ENCODE peak calls at places on chromosomes 7 and 10, in eight cellular contexts. One of them, this sample, is unnamed.

GRCh38 chr10:116733566-116733965 is 8.8 kb downstream of the HSPA12A start:
- DNase-seq in fibroblast of pulmonary artery: no peak
- DNase-seq in NCI-H1092: no peak
- DNase-seq in activated gamma-delta T cell treated with Interleukin-2 at 50 U/mL for 16 hours: no peak
- DNase-seq in fibroblast of mammary gland: peak; percentile 77
- DNase-seq in H1: no peak
- DNase-seq in A549: no peak
- DNase-seq in nephron progenitor cell: no peak
- DNase-seq in this sample: no peak

GRCh38 chr7:150961510-150962284 is 16.4 kb downstream of the KCNH2 start:
- DNase-seq in fibroblast of pulmonary artery: no peak
- DNase-seq in NCI-H1092: no peak
- DNase-seq in activated gamma-delta T cell treated with Interleukin-2 at 50 U/mL for 16 hours: no peak
- DNase-seq in fibroblast of mammary gland: no peak
- DNase-seq in H1: no peak
- DNase-seq in A549: no peak
- DNase-seq in nephron progenitor cell: peak; percentile 59
- DNase-seq in this sample: no peak

GRCh38 chr10:7098160-7098762 is 312.6 kb downstream of the SFMBT2 start:
- DNase-seq in fibroblast of pulmonary artery: no peak
- DNase-seq in NCI-H1092: no peak
- DNase-seq in activated gamma-delta T cell treated with Interleukin-2 at 50 U/mL for 16 hours: no peak
- DNase-seq in fibroblast of mammary gland: no peak
- DNase-seq in H1: no peak
- DNase-seq in A549: no peak
- DNase-seq in nephron progenitor cell: no peak
- DNase-seq in this sample: no peak

GRCh38 chr10:80474920-80475319 is 20.8 kb downstream of the TSPAN14 start:
- DNase-seq in fibroblast of pulmonary artery: no peak
- DNase-seq in NCI-H1092: no peak
- DNase-seq in activated gamma-delta T cell treated with Interleukin-2 at 50 U/mL for 16 hours: no peak
- DNase-seq in fibroblast of mammary gland: no peak
- DNase-seq in H1: no peak
- DNase-seq in A549: no peak
- DNase-seq in nephron progenitor cell: no peak
- DNase-seq in this sample: no peak

GRCh38 chr10:85490431-85490830 is 876.2 kb downstream of the GRID1 start:
- DNase-seq in fibroblast of pulmonary artery: no peak
- DNase-seq in NCI-H1092: no peak
- DNase-seq in activated gamma-delta T cell treated with Interleukin-2 at 50 U/mL for 16 hours: no peak
- DNase-seq in fibroblast of mammary gland: no peak
- DNase-seq in H1: no peak
- DNase-seq in A549: no peak
- DNase-seq in nephron progenitor cell: no peak
- DNase-seq in this sample: no peak

GRCh38 chr10:6409982-6410694 is 169.9 kb downstream of the PRKCQ start:
- DNase-seq in fibroblast of pulmonary artery: peak; percentile 64
- DNase-seq in NCI-H1092: no peak
- DNase-seq in activated gamma-delta T cell treated with Interleukin-2 at 50 U/mL for 16 hours: peak; percentile 46
- DNase-seq in fibroblast of mammary gland: peak; percentile 62
- DNase-seq in H1: no peak
- DNase-seq in A549: no peak
- DNase-seq in nephron progenitor cell: no peak
- DNase-seq in this sample: peak; percentile 74

GRCh38 chr7:46969303-46970130 is 612.4 kb downstream of the TNS3 start:
- DNase-seq in fibroblast of pulmonary artery: peak; percentile 45
- DNase-seq in NCI-H1092: no peak
- DNase-seq in activated gamma-delta T cell treated with Interleukin-2 at 50 U/mL for 16 hours: no peak
- DNase-seq in fibroblast of mammary gland: peak; percentile 32
- DNase-seq in H1: no peak
- DNase-seq in A549: no peak
- DNase-seq in nephron progenitor cell: no peak
- DNase-seq in this sample: no peak

GRCh38 chr7:150964593-150965111 is 13.5 kb downstream of the KCNH2 start:
- DNase-seq in fibroblast of pulmonary artery: no peak
- DNase-seq in NCI-H1092: peak; percentile 17
- DNase-seq in activated gamma-delta T cell treated with Interleukin-2 at 50 U/mL for 16 hours: no peak
- DNase-seq in fibroblast of mammary gland: no peak
- DNase-seq in H1: no peak
- DNase-seq in A549: peak; percentile 41
- DNase-seq in nephron progenitor cell: no peak
- DNase-seq in this sample: no peak

GRCh38 chr10:28559661-28560060 is 26.7 kb downstream of the WAC start:
- DNase-seq in fibroblast of pulmonary artery: no peak
- DNase-seq in NCI-H1092: no peak
- DNase-seq in activated gamma-delta T cell treated with Interleukin-2 at 50 U/mL for 16 hours: no peak
- DNase-seq in fibroblast of mammary gland: peak; percentile 12
- DNase-seq in H1: no peak
- DNase-seq in A549: no peak
- DNase-seq in nephron progenitor cell: no peak
- DNase-seq in this sample: no peak

GRCh38 chr7:91064938-91065337 is 199.3 kb upstream of the FZD1 start:
- DNase-seq in fibroblast of pulmonary artery: no peak
- DNase-seq in NCI-H1092: no peak
- DNase-seq in activated gamma-delta T cell treated with Interleukin-2 at 50 U/mL for 16 hours: no peak
- DNase-seq in fibroblast of mammary gland: peak; percentile 34
- DNase-seq in H1: no peak
- DNase-seq in A549: no peak
- DNase-seq in nephron progenitor cell: no peak
- DNase-seq in this sample: no peak

GRCh38 chr7:17298840-17299476 is 506 bp downstream of the AHR start:
- DNase-seq in fibroblast of pulmonary artery: peak; percentile 42
- DNase-seq in NCI-H1092: peak; percentile 17
- DNase-seq in activated gamma-delta T cell treated with Interleukin-2 at 50 U/mL for 16 hours: peak; percentile 45
- DNase-seq in fibroblast of mammary gland: no peak
- DNase-seq in H1: no peak
- DNase-seq in A549: peak; percentile 39
- DNase-seq in nephron progenitor cell: peak; percentile 44
- DNase-seq in this sample: peak; percentile 91

GRCh38 chr10:6788191-6788590 is 208.1 kb upstream of the PRKCQ start:
- DNase-seq in fibroblast of pulmonary artery: no peak
- DNase-seq in NCI-H1092: no peak
- DNase-seq in activated gamma-delta T cell treated with Interleukin-2 at 50 U/mL for 16 hours: no peak
- DNase-seq in fibroblast of mammary gland: no peak
- DNase-seq in H1: no peak
- DNase-seq in A549: no peak
- DNase-seq in nephron progenitor cell: no peak
- DNase-seq in this sample: no peak

GRCh38 chr10:57785546-57785945 is 482.1 kb downstream of the IPMK start:
- DNase-seq in fibroblast of pulmonary artery: no peak
- DNase-seq in NCI-H1092: no peak
- DNase-seq in activated gamma-delta T cell treated with Interleukin-2 at 50 U/mL for 16 hours: no peak
- DNase-seq in fibroblast of mammary gland: no peak
- DNase-seq in H1: no peak
- DNase-seq in A549: no peak
- DNase-seq in nephron progenitor cell: no peak
- DNase-seq in this sample: peak; percentile 21

GRCh38 chr7:70271617-70272081 is 673.4 kb downstream of the AUTS2 start:
- DNase-seq in fibroblast of pulmonary artery: no peak
- DNase-seq in NCI-H1092: no peak
- DNase-seq in activated gamma-delta T cell treated with Interleukin-2 at 50 U/mL for 16 hours: no peak
- DNase-seq in fibroblast of mammary gland: peak; percentile 68
- DNase-seq in H1: no peak
- DNase-seq in A549: no peak
- DNase-seq in nephron progenitor cell: no peak
- DNase-seq in this sample: no peak

GRCh38 chr7:70376561-70377031 is 755.3 kb upstream of the GALNT17 start:
- DNase-seq in fibroblast of pulmonary artery: no peak
- DNase-seq in NCI-H1092: no peak
- DNase-seq in activated gamma-delta T cell treated with Interleukin-2 at 50 U/mL for 16 hours: no peak
- DNase-seq in fibroblast of mammary gland: no peak
- DNase-seq in H1: no peak
- DNase-seq in A549: no peak
- DNase-seq in nephron progenitor cell: no peak
- DNase-seq in this sample: no peak

GRCh38 chr7:38318803-38319416 is 45.5 kb upstream of the TARP start:
- DNase-seq in fibroblast of pulmonary artery: peak; percentile 86
- DNase-seq in NCI-H1092: peak; percentile 45
- DNase-seq in activated gamma-delta T cell treated with Interleukin-2 at 50 U/mL for 16 hours: no peak
- DNase-seq in fibroblast of mammary gland: peak; percentile 79
- DNase-seq in H1: peak; percentile 83
- DNase-seq in A549: peak; percentile 61
- DNase-seq in nephron progenitor cell: peak; percentile 32
- DNase-seq in this sample: peak; percentile 83

GRCh38 chr7:83546586-83546985 is 102.4 kb downstream of the SEMA3E start:
- DNase-seq in fibroblast of pulmonary artery: peak; percentile 42
- DNase-seq in NCI-H1092: no peak
- DNase-seq in activated gamma-delta T cell treated with Interleukin-2 at 50 U/mL for 16 hours: no peak
- DNase-seq in fibroblast of mammary gland: peak; percentile 33
- DNase-seq in H1: no peak
- DNase-seq in A549: no peak
- DNase-seq in nephron progenitor cell: no peak
- DNase-seq in this sample: no peak

GRCh38 chr7:47440320-47440719 is 141.6 kb downstream of the TNS3 start:
- DNase-seq in fibroblast of pulmonary artery: no peak
- DNase-seq in NCI-H1092: no peak
- DNase-seq in activated gamma-delta T cell treated with Interleukin-2 at 50 U/mL for 16 hours: no peak
- DNase-seq in fibroblast of mammary gland: no peak
- DNase-seq in H1: no peak
- DNase-seq in A549: no peak
- DNase-seq in nephron progenitor cell: no peak
- DNase-seq in this sample: no peak

GRCh38 chr7:111126987-111127386 is 36.1 kb downstream of the LRRN3 start:
- DNase-seq in fibroblast of pulmonary artery: peak; percentile 61
- DNase-seq in NCI-H1092: no peak
- DNase-seq in activated gamma-delta T cell treated with Interleukin-2 at 50 U/mL for 16 hours: no peak
- DNase-seq in fibroblast of mammary gland: peak; percentile 63
- DNase-seq in H1: no peak
- DNase-seq in A549: no peak
- DNase-seq in nephron progenitor cell: no peak
- DNase-seq in this sample: no peak

GRCh38 chr7:54778696-54779285 is 19.8 kb upstream of the SEC61G start:
- DNase-seq in fibroblast of pulmonary artery: no peak
- DNase-seq in NCI-H1092: no peak
- DNase-seq in activated gamma-delta T cell treated with Interleukin-2 at 50 U/mL for 16 hours: no peak
- DNase-seq in fibroblast of mammary gland: peak; percentile 48
- DNase-seq in H1: no peak
- DNase-seq in A549: no peak
- DNase-seq in nephron progenitor cell: no peak
- DNase-seq in this sample: no peak

GRCh38 chr10:122219340-122219739 is 51.8 kb upstream of the BTBD16 start:
- DNase-seq in fibroblast of pulmonary artery: no peak
- DNase-seq in NCI-H1092: no peak
- DNase-seq in activated gamma-delta T cell treated with Interleukin-2 at 50 U/mL for 16 hours: no peak
- DNase-seq in fibroblast of mammary gland: no peak
- DNase-seq in H1: no peak
- DNase-seq in A549: no peak
- DNase-seq in nephron progenitor cell: no peak
- DNase-seq in this sample: no peak

GRCh38 chr10:43781480-43782361 is 133.0 kb upstream of the ZNF32 start:
- DNase-seq in fibroblast of pulmonary artery: no peak
- DNase-seq in NCI-H1092: no peak
- DNase-seq in activated gamma-delta T cell treated with Interleukin-2 at 50 U/mL for 16 hours: no peak
- DNase-seq in fibroblast of mammary gland: no peak
- DNase-seq in H1: no peak
- DNase-seq in A549: no peak
- DNase-seq in nephron progenitor cell: no peak
- DNase-seq in this sample: no peak

GRCh38 chr7:130381468-130382312 is 1.4 kb downstream of the CPA1 start:
- DNase-seq in fibroblast of pulmonary artery: no peak
- DNase-seq in NCI-H1092: no peak
- DNase-seq in activated gamma-delta T cell treated with Interleukin-2 at 50 U/mL for 16 hours: no peak
- DNase-seq in fibroblast of mammary gland: no peak
- DNase-seq in H1: peak; percentile 36
- DNase-seq in A549: no peak
- DNase-seq in nephron progenitor cell: no peak
- DNase-seq in this sample: no peak